ENCODE peak calls at places on chromosomes 11 and 22, in five cellular contexts. F, J, Q, E and G are unnamed samples.

GRCh38 chr11:79007811-79008294 is 433.0 kb downstream of the TENM4 start:
- DNase-seq in F (no peak), J (no peak), Q (no peak), E (no peak), G (no peak)

GRCh38 chr11:44638032-44638431 is 72.6 kb downstream of the CD82 start:
- DNase-seq in F (no peak), J (no peak), Q (peak; percentile 12), E (no peak), G (no peak)

GRCh38 chr22:21641417-21641794 is 696 bp upstream of the SDF2L1 start:
- DNase-seq in F (peak; percentile 61), J (no peak), Q (peak; percentile 58), E (peak; percentile 68), G (peak; percentile 80)

GRCh38 chr11:62680825-62681240 is 2.0 kb upstream of the UBXN1 start:
- DNase-seq in F (peak; percentile 82), J (peak; percentile 76), Q (peak; percentile 78), E (peak; percentile 71), G (peak; percentile 93)

GRCh38 chr11:124946735-124947141 is 7.3 kb upstream of the CCDC15 start:
- DNase-seq in F (no peak), J (peak; percentile 89), Q (no peak), E (no peak), G (peak; percentile 38)

GRCh38 chr11:48051217-48051848 is 71.0 kb downstream of the PTPRJ start:
- DNase-seq in F (no peak), J (no peak), Q (no peak), E (no peak), G (peak; percentile 24)

GRCh38 chr11:113153847-113154246 is 160.5 kb upstream of the TTC12 start:
- DNase-seq in F (no peak), J (no peak), Q (no peak), E (no peak), G (no peak)

GRCh38 chr22:19783531-19784395 is 23.2 kb downstream of the TBX1 start:
- DNase-seq in F (no peak), J (no peak), Q (no peak), E (no peak), G (no peak)

GRCh38 chr11:77819921-77820564 is 479 bp downstream of the RSF1 start:
- DNase-seq in F (peak; percentile 48), J (no peak), Q (peak; percentile 69), E (peak; percentile 80), G (peak; percentile 54)

GRCh38 chr11:83044958-83045712 is 26.6 kb downstream of the RAB30 start:
- DNase-seq in F (no peak), J (peak; percentile 55), Q (no peak), E (no peak), G (peak; percentile 30)

GRCh38 chr11:102751673-102752072 is 26.9 kb upstream of the MMP8 start:
- DNase-seq in F (no peak), J (no peak), Q (no peak), E (no peak), G (no peak)

GRCh38 chr11:3616721-3617460 is 24.9 kb downstream of the ART5 start:
- DNase-seq in F (no peak), J (no peak), Q (peak; percentile 14), E (no peak), G (no peak)

DNA sequence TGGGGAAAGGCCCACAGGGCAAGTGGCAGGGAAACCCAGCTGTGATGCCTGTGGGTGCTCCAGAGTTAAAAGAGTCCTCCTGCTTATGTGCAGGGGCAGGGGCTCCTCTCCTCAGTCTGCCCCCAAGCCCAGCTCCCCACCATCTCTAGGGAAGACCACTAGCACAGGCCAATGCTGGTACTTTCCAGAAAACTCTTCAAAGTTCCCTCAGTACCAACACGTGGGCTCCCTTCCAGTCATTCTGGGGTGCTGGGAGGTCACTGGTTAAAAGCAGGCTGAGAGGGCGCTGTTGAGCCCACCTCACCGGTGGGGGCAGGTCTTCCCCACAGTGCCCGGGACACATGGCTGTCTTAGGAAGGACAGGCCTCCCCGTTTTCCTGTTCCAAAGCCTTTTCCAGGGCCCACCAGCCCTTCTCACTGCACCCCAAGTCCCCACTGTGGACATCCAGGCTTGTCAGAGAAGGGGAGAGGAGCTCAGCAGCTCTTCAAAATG is 154.6 kb downstream of the TRIM29 start:
- DNase-seq in F (no peak), J (no peak), Q (no peak), E (no peak), G (no peak)
- TF ChIP-seq CTCF in F (peak; percentile 2), J (no peak), Q (no peak), E (no peak), G (no peak)

GRCh38 chr11:32830413-32830738 is 649 bp downstream of the PRRG4 start:
- DNase-seq in F (no peak), J (no peak), Q (no peak), E (no peak), G (no peak)
- H3K4me3 ChIP-seq in F (peak overlapping the region; percentile 97), J (peak overlapping the region; percentile 38), Q (peak overlapping the region; percentile 53), E (peak overlapping the region; percentile 33), G (peak overlapping the region; percentile 65)

DNA sequence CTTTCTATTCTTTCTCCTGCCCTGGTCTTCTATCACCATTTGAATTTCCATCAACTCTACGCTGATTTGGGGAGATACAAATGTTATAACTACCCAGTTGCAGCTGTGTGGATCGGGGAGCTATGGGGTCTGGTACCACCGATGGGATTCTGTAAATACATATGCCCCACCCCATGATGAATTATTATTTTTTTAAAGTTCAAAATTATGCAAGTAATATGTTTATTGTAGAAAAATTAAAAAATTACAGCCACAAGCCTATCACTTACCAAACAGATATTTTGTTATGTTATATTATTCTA is 52.4 kb upstream of the CLMP start:
- DNase-seq in F (no peak), J (no peak), Q (no peak), E (no peak), G (no peak)
- TF ChIP-seq CTCF in F (no peak), J (no peak), Q (no peak), E (no peak), G (no peak)

GRCh38 chr22:17777005-17777716 is 2.9 kb upstream of the BID start:
- DNase-seq in F (peak; percentile 95), J (no peak), Q (no peak), E (no peak), G (no peak)
- H3K4me3 ChIP-seq in F (peak overlapping the region; percentile 90), J (no peak overlapping the region), Q (no peak overlapping the region), E (no peak overlapping the region), G (no peak overlapping the region)

DNA sequence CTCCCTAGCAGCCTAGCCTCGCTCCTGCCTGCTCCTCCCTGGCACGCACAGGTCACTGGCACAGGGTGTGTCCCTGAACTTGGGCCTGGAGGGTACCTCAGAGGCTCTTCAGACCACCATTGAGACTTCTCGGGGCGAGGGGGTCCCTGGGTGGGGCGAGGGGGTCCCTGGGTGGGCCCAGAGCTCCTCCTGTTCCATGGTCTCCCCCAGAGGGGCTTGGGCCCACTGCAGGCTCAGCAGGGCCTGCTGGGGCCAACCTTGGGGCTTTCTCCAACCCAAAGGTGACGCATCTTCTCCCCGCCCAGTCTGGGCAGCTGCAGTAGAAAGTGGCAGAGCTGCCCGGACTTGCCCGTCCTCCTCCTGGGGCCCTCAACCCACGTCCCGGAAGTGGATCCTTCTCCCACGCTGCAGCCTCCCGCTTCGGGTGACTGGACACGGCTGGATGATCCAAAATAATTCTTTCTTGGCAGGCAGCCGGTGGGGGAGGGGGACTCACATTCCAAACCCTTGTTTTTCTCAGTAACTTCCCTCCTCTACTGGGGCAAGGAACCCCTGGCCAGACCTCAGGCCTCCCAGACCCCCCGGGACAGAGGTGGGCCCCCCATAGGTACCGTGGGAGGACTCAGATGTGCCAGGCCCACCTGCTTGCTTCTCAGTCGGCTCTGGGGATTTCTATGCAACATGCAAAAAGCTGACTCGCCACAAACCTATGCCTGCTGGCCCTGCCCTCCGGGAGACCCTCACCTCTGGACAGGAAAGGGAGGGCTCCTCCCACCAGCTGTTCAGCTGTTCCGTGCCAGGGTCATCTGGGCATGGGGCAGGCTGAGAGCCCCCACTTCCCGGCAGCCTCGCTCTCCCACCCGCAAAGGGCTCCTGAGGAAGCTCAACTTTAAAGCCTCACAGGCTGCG is 1.5 kb downstream of the PLXNB2 start:
- DNase-seq in F (peak; percentile 76), J (peak; percentile 82), Q (peak; percentile 91), E (peak; percentile 57), G (peak; percentile 98)
- TF ChIP-seq CTCF in F (no peak), J (no peak), Q (no peak), E (no peak), G (no peak)